ENCODE peak calls at places on chromosome 22, in eight cellular contexts. Q, J, N, V, D, M, H and U are unnamed samples.

GRCh38 chr22:27253541-27253940 is 548.0 kb downstream of the MN1 start:
- DNase-seq in Q (no peak), J (no peak), N (no peak), V (no peak), D (no peak), M (no peak), H (no peak), U (no peak)

GRCh38 chr22:42964994-42965699 is 49.8 kb downstream of the PACSIN2 start:
- DNase-seq in Q (no peak), J (peak; percentile 45), N (no peak), V (no peak), D (no peak), M (no peak), H (no peak), U (no peak)

GRCh38 chr22:37298748-37299495 is 16.6 kb downstream of the CYTH4 start:
- DNase-seq in Q (no peak), J (no peak), N (no peak), V (no peak), D (no peak), M (no peak), H (no peak), U (no peak)

GRCh38 chr22:19067696-19068348 is 54.4 kb downstream of the DGCR2 start:
- DNase-seq in Q (no peak), J (no peak), N (no peak), V (no peak), D (no peak), M (no peak), H (no peak), U (no peak)

GRCh38 chr22:25566812-25567211 is 2.3 kb downstream of the GRK3 start:
- DNase-seq in Q (no peak), J (no peak), N (no peak), V (no peak), D (no peak), M (peak; percentile 75), H (no peak), U (no peak)

GRCh38 chr22:36155702-36156101 is 4.9 kb downstream of the APOL3 start:
- DNase-seq in Q (peak; percentile 68), J (no peak), N (no peak), V (no peak), D (no peak), M (no peak), H (peak; percentile 49), U (peak; percentile 69)

GRCh38 chr22:20909543-20910303 is 7.5 kb upstream of the CRKL start:
- DNase-seq in Q (no peak), J (no peak), N (no peak), V (no peak), D (no peak), M (no peak), H (no peak), U (no peak)

GRCh38 chr22:33476206-33476605 is 418.0 kb upstream of the SYN3 start:
- DNase-seq in Q (no peak), J (no peak), N (no peak), V (no peak), D (no peak), M (no peak), H (no peak), U (no peak)

GRCh38 chr22:44453441-44454112 is 44.5 kb downstream of the RTL6 start:
- DNase-seq in Q (peak; percentile 4), J (no peak), N (no peak), V (no peak), D (no peak), M (no peak), H (no peak), U (peak; percentile 5)

GRCh38 chr22:21030621-21031544 is 1.5 kb downstream of the SLC7A4 start:
- DNase-seq in Q (no peak), J (no peak), N (no peak), V (no peak), D (no peak), M (no peak), H (no peak), U (no peak)

GRCh38 chr22:48042621-48043395 is 1280.4 kb downstream of the TBC1D22A start:
- DNase-seq in Q (no peak), J (no peak), N (no peak), V (no peak), D (no peak), M (no peak), H (no peak), U (no peak)

GRCh38 chr22:48049116-48049515 is 1286.7 kb downstream of the TBC1D22A start:
- DNase-seq in Q (no peak), J (no peak), N (peak; percentile 33), V (no peak), D (no peak), M (no peak), H (no peak), U (no peak)

GRCh38 chr22:48047722-48048500 is 1285.5 kb downstream of the TBC1D22A start:
- DNase-seq in Q (no peak), J (no peak), N (peak; percentile 23), V (no peak), D (no peak), M (no peak), H (no peak), U (no peak)

GRCh38 chr22:48045369-48045768 is 1282.9 kb downstream of the TBC1D22A start:
- DNase-seq in Q (no peak), J (no peak), N (no peak), V (no peak), D (no peak), M (no peak), H (no peak), U (peak; percentile 49)

GRCh38 chr22:48044484-48045060 is 1282.1 kb downstream of the TBC1D22A start:
- DNase-seq in Q (no peak), J (no peak), N (peak; percentile 51), V (no peak), D (no peak), M (no peak), H (no peak), U (no peak)
- H3K4me3 ChIP-seq in Q (no peak overlapping the region), J (no peak overlapping the region), N (no peak overlapping the region), V (no peak overlapping the region), D (no peak overlapping the region), M (no peak overlapping the region), H (no peak overlapping the region), U (no peak overlapping the region)

GRCh38 chr22:23801886-23802377 is 15.2 kb downstream of the SMARCB1 start:
- DNase-seq in Q (no peak), J (no peak), N (no peak), V (no peak), D (no peak), M (no peak), H (no peak), U (no peak)

GRCh38 chr22:23804781-23805291 is 18.1 kb downstream of the SMARCB1 start:
- DNase-seq in Q (peak; percentile 35), J (no peak), N (no peak), V (no peak), D (no peak), M (no peak), H (no peak), U (peak; percentile 33)

GRCh38 chr22:23801238-23801821 is 14.6 kb downstream of the SMARCB1 start:
- DNase-seq in Q (no peak), J (no peak), N (no peak), V (no peak), D (no peak), M (no peak), H (no peak), U (peak; percentile 28)

GRCh38 chr22:23800297-23801237 is 13.8 kb downstream of the SMARCB1 start:
- DNase-seq in Q (no peak), J (no peak), N (no peak), V (no peak), D (no peak), M (no peak), H (no peak), U (peak; percentile 33)

DNA sequence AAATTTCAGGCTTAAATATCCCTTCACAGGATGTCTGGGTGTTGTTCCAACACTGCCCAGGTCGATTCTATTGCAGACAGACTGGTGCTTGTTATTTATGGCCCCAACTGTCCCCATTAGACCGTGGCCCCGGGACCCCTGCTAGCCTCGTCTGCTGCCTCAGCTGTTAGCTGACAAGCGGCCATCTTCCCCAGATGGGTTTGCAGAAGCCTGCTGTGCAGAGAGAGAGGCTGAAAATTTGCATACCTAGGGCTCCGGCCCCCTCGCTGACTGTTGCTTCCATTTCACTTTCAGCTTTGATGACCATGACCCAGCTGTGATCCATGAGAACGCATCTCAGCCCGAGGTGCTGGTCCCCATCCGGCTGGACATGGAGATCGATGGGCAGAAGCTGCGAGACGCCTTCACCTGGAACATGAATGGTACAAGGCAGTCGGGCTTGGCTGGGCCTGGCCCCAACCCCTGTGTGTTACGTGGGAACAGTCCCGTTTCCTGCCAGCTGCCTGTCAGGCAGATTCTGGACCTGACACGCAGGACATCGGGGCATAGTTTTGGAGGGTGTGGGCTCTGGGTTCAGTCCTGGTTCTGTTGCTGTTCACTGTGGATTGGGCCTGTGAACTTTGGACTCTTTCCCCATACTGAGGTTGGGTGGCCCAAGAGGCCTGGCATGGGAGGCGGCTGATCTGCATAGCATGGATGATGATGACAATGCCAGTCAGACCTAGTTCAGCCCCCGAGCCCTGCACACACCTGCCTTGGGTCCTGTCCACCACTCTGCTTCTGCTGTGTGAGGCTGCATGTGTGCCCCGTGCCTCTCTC is 16.4 kb downstream of the SMARCB1 start:
- DNase-seq in Q (no peak), J (no peak), N (no peak), V (no peak), D (no peak), M (no peak), H (no peak), U (peak; percentile 65)
- TF ChIP-seq POLR2A in Q (no peak), J (no peak), N (no peak), V (no peak), D (no peak), M (no peak), H (no peak), U (no peak)

GRCh38 chr22:29641052-29641780 is 37.8 kb downstream of the NF2 start:
- DNase-seq in Q (no peak), J (peak; percentile 27), N (no peak), V (no peak), D (no peak), M (no peak), H (no peak), U (no peak)

GRCh38 chr22:29639096-29639495 is 35.7 kb downstream of the NF2 start:
- DNase-seq in Q (no peak), J (no peak), N (no peak), V (no peak), D (no peak), M (no peak), H (no peak), U (no peak)

GRCh38 chr22:29642694-29643093 is 39.3 kb downstream of the NF2 start:
- DNase-seq in Q (no peak), J (no peak), N (no peak), V (no peak), D (no peak), M (no peak), H (no peak), U (no peak)

GRCh38 chr22:29638678-29639077 is 35.2 kb downstream of the NF2 start:
- DNase-seq in Q (no peak), J (no peak), N (no peak), V (no peak), D (no peak), M (no peak), H (no peak), U (no peak)

GRCh38 chr22:29641781-29642355 is 38.4 kb downstream of the NF2 start:
- DNase-seq in Q (no peak), J (no peak), N (no peak), V (no peak), D (no peak), M (no peak), H (no peak), U (no peak)
- H3K4me3 ChIP-seq in Q (no peak overlapping the region), J (no peak overlapping the region), N (no peak overlapping the region), V (no peak overlapping the region), D (no peak overlapping the region), M (no peak overlapping the region), H (no peak overlapping the region), U (no peak overlapping the region)

GRCh38 chr22:29306830-29307657 is 594 bp downstream of the GAS2L1 start:
- DNase-seq in Q (peak; percentile 78), J (peak; percentile 61), N (no peak), V (peak; percentile 82), D (peak; percentile 64), M (peak; percentile 78), H (peak; percentile 74), U (peak; percentile 37)
- TF ChIP-seq POLR2A in Q (peak; percentile 43), J (peak; percentile 64), N (no peak), V (no peak), D (peak; percentile 38), M (no peak), H (peak; percentile 67), U (peak; percentile 25)